ENCODE peak calls at places on chromosomes 7 and 10, in seven cellular contexts. One of them, this sample, is unnamed.

GRCh38 chr10:929965-930364 is 1.5 kb downstream of the LARP4B start:
- DNase-seq in psoas muscle: no peak
- DNase-seq in colonic mucosa: no peak
- DNase-seq in HCT116: no peak
- DNase-seq in CD8-positive, alpha-beta T cell: no peak
- DNase-seq in spleen: no peak
- DNase-seq in transverse colon: no peak
- DNase-seq in this sample: no peak

GRCh38 chr10:132885451-132886210 is 56.7 kb downstream of the CFAP46 start:
- DNase-seq in psoas muscle: no peak
- DNase-seq in colonic mucosa: no peak
- DNase-seq in transverse colon: peak; percentile 6
- DNase-seq in CD8-positive, alpha-beta T cell: no peak
- DNase-seq in spleen: peak; percentile 59
- DNase-seq in HCT116: no peak
- DNase-seq in this sample: no peak

GRCh38 chr10:92291921-92292860 is 1.2 kb downstream of the MARCHF5 start:
- DNase-seq in spleen: peak; percentile 83
- DNase-seq in HCT116: peak; percentile 32
- DNase-seq in transverse colon: peak; percentile 58
- DNase-seq in CD8-positive, alpha-beta T cell: peak; percentile 19
- DNase-seq in colonic mucosa: peak; percentile 66
- DNase-seq in psoas muscle: peak; percentile 57
- DNase-seq in this sample: peak; percentile 36

GRCh38 chr10:56258991-56259390 is 102.1 kb downstream of the ZWINT start:
- DNase-seq in spleen: no peak
- DNase-seq in colonic mucosa: no peak
- DNase-seq in CD8-positive, alpha-beta T cell: no peak
- DNase-seq in HCT116: no peak
- DNase-seq in psoas muscle: no peak
- DNase-seq in transverse colon: no peak
- DNase-seq in this sample: no peak

GRCh38 chr10:71964669-71965515 is 697 bp downstream of the CHST3 start:
- DNase-seq in colonic mucosa: peak; percentile 53
- DNase-seq in psoas muscle: peak; percentile 81
- DNase-seq in spleen: no peak
- DNase-seq in CD8-positive, alpha-beta T cell: no peak
- DNase-seq in HCT116: no peak
- DNase-seq in transverse colon: peak; percentile 44
- DNase-seq in this sample: no peak

GRCh38 chr10:128070721-128071416 is 55.4 kb downstream of the MKI67 start:
- DNase-seq in CD8-positive, alpha-beta T cell: no peak
- DNase-seq in colonic mucosa: no peak
- DNase-seq in HCT116: no peak
- DNase-seq in transverse colon: peak; percentile 5
- DNase-seq in spleen: peak; percentile 75
- DNase-seq in psoas muscle: no peak
- DNase-seq in this sample: no peak

GRCh38 chr10:90925078-90926029 is 4.5 kb upstream of the ANKRD1 start:
- DNase-seq in psoas muscle: no peak
- DNase-seq in spleen: no peak
- DNase-seq in transverse colon: no peak
- DNase-seq in CD8-positive, alpha-beta T cell: no peak
- DNase-seq in HCT116: no peak
- DNase-seq in colonic mucosa: no peak
- DNase-seq in this sample: no peak

GRCh38 chr7:155580367-155580766 is 34.0 kb upstream of the CNPY1 start:
- DNase-seq in colonic mucosa: no peak
- DNase-seq in spleen: no peak
- DNase-seq in CD8-positive, alpha-beta T cell: no peak
- DNase-seq in HCT116: no peak
- DNase-seq in psoas muscle: no peak
- DNase-seq in transverse colon: no peak
- DNase-seq in this sample: no peak

GRCh38 chr7:44477955-44478354 is 12.5 kb downstream of the NUDCD3 start:
- DNase-seq in CD8-positive, alpha-beta T cell: no peak
- DNase-seq in transverse colon: no peak
- DNase-seq in HCT116: no peak
- DNase-seq in psoas muscle: no peak
- DNase-seq in colonic mucosa: peak; percentile 29
- DNase-seq in spleen: no peak
- DNase-seq in this sample: no peak

GRCh38 chr10:92052088-92052487 is 128.5 kb downstream of the BTAF1 start:
- DNase-seq in spleen: no peak
- DNase-seq in CD8-positive, alpha-beta T cell: no peak
- DNase-seq in transverse colon: no peak
- DNase-seq in colonic mucosa: no peak
- DNase-seq in HCT116: no peak
- DNase-seq in psoas muscle: no peak
- DNase-seq in this sample: peak; percentile 60

GRCh38 chr10:44956717-44957706 is 2.6 kb upstream of the RASSF4 start:
- DNase-seq in colonic mucosa: peak; percentile 11
- DNase-seq in psoas muscle: no peak
- DNase-seq in transverse colon: no peak
- DNase-seq in HCT116: no peak
- DNase-seq in CD8-positive, alpha-beta T cell: no peak
- DNase-seq in spleen: peak; percentile 11
- DNase-seq in this sample: no peak

GRCh38 chr10:70832852-70833542 is 17.2 kb downstream of the SGPL1 start:
- DNase-seq in colonic mucosa: no peak
- DNase-seq in psoas muscle: no peak
- DNase-seq in spleen: no peak
- DNase-seq in CD8-positive, alpha-beta T cell: no peak
- DNase-seq in HCT116: no peak
- DNase-seq in transverse colon: no peak
- DNase-seq in this sample: no peak

GRCh38 chr10:66535418-66535817 is 390.4 kb upstream of the LRRTM3 start:
- DNase-seq in CD8-positive, alpha-beta T cell: no peak
- DNase-seq in spleen: no peak
- DNase-seq in HCT116: no peak
- DNase-seq in transverse colon: no peak
- DNase-seq in psoas muscle: no peak
- DNase-seq in colonic mucosa: no peak
- DNase-seq in this sample: no peak

GRCh38 chr10:49395741-49396665 is at the start of gene DRGX:
- DNase-seq in transverse colon: no peak
- DNase-seq in spleen: no peak
- DNase-seq in psoas muscle: no peak
- DNase-seq in CD8-positive, alpha-beta T cell: no peak
- DNase-seq in HCT116: no peak
- DNase-seq in colonic mucosa: no peak
- DNase-seq in this sample: no peak

GRCh38 chr7:107150375-107151073 is 18.3 kb upstream of the HBP1 start:
- DNase-seq in HCT116: peak; percentile 51
- DNase-seq in CD8-positive, alpha-beta T cell: peak; percentile 71
- DNase-seq in transverse colon: peak; percentile 80
- DNase-seq in spleen: peak; percentile 80
- DNase-seq in colonic mucosa: peak; percentile 81
- DNase-seq in psoas muscle: peak; percentile 66
- DNase-seq in this sample: peak; percentile 72

GRCh38 chr7:86978804-86979506 is 80.5 kb downstream of the ELAPOR2 start:
- DNase-seq in psoas muscle: no peak
- DNase-seq in transverse colon: no peak
- DNase-seq in spleen: no peak
- DNase-seq in colonic mucosa: no peak
- DNase-seq in CD8-positive, alpha-beta T cell: no peak
- DNase-seq in HCT116: no peak
- DNase-seq in this sample: no peak

GRCh38 chr10:25561761-25562160 is 372.3 kb upstream of the MYO3A start:
- DNase-seq in psoas muscle: no peak
- DNase-seq in CD8-positive, alpha-beta T cell: no peak
- DNase-seq in HCT116: no peak
- DNase-seq in transverse colon: no peak
- DNase-seq in spleen: no peak
- DNase-seq in colonic mucosa: no peak
- DNase-seq in this sample: no peak

DNA sequence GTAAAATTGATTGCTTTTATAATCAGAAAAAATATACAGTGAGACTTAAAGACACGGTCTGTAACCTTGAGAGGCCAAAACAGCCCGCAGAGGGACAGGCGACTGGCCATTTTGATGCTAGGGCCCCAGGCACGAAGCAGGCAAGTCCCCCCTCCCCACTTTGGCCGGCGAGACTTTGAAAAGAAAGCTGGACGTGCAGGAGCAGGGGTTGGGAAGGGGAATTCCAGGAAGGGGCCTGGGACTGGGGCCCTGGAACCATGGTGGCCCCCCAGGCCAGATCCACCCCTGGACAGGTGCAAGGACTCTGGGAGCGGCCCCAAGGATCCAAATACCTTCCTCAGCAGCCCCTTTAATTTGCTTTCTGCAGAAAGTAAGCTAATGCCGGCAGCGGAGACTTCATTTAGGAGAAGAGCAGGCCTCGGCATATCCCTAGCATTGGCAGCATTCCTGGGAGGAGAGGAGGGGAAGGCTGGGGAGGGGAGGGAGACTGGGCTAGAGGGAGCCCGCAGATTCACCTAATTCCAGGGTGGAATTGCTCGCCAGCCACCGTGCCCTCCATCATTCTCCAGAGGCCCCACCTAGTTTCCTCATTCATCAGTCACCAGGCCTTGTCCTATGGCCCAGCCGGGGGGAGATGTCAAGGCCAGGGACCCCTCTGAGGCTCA is 24.9 kb upstream of the TNRC18 start:
- DNase-seq in spleen: no peak
- DNase-seq in CD8-positive, alpha-beta T cell: no peak
- DNase-seq in HCT116: no peak
- DNase-seq in transverse colon: no peak
- DNase-seq in psoas muscle: no peak
- DNase-seq in colonic mucosa: no peak
- DNase-seq in this sample: no peak
- H3K36me3 ChIP-seq in spleen: no peaks in the 10 kb centered on the region
- H3K36me3 ChIP-seq in CD8-positive, alpha-beta T cell: no peaks in the 10 kb centered on the region
- H3K36me3 ChIP-seq in HCT116: no peaks in the 10 kb centered on the region
- H3K36me3 ChIP-seq in transverse colon: no peaks in the 10 kb centered on the region
- H3K36me3 ChIP-seq in psoas muscle: no peaks in the 10 kb centered on the region
- H3K36me3 ChIP-seq in colonic mucosa: no peaks in the 10 kb centered on the region
- H3K36me3 ChIP-seq in this sample: no peaks in the 10 kb centered on the region

GRCh38 chr10:8591619-8592018 is 537.1 kb downstream of the GATA3 start:
- DNase-seq in psoas muscle: no peak
- DNase-seq in transverse colon: no peak
- DNase-seq in colonic mucosa: no peak
- DNase-seq in CD8-positive, alpha-beta T cell: no peak
- DNase-seq in HCT116: no peak
- DNase-seq in spleen: no peak
- DNase-seq in this sample: no peak
- H3K27ac ChIP-seq in psoas muscle: no peak overlapping the region
- H3K27ac ChIP-seq in transverse colon: no peak overlapping the region
- H3K27ac ChIP-seq in colonic mucosa: no peak overlapping the region
- H3K27ac ChIP-seq in CD8-positive, alpha-beta T cell: no peak overlapping the region
- H3K27ac ChIP-seq in HCT116: no peak overlapping the region
- H3K27ac ChIP-seq in spleen: no peak overlapping the region
- H3K27ac ChIP-seq in this sample: no peak overlapping the region

GRCh38 chr10:17616403-17617030 is 657 bp downstream of the HACD1 start:
- DNase-seq in CD8-positive, alpha-beta T cell: no peak
- DNase-seq in transverse colon: peak; percentile 68
- DNase-seq in spleen: peak; percentile 87
- DNase-seq in psoas muscle: peak; percentile 85
- DNase-seq in colonic mucosa: peak; percentile 64
- DNase-seq in HCT116: peak; percentile 21
- DNase-seq in this sample: peak; percentile 79

GRCh38 chr10:17622061-17622460 is 4.9 kb upstream of the HACD1 start:
- DNase-seq in psoas muscle: no peak
- DNase-seq in CD8-positive, alpha-beta T cell: no peak
- DNase-seq in spleen: no peak
- DNase-seq in HCT116: no peak
- DNase-seq in colonic mucosa: no peak
- DNase-seq in transverse colon: no peak
- DNase-seq in this sample: no peak

DNA sequence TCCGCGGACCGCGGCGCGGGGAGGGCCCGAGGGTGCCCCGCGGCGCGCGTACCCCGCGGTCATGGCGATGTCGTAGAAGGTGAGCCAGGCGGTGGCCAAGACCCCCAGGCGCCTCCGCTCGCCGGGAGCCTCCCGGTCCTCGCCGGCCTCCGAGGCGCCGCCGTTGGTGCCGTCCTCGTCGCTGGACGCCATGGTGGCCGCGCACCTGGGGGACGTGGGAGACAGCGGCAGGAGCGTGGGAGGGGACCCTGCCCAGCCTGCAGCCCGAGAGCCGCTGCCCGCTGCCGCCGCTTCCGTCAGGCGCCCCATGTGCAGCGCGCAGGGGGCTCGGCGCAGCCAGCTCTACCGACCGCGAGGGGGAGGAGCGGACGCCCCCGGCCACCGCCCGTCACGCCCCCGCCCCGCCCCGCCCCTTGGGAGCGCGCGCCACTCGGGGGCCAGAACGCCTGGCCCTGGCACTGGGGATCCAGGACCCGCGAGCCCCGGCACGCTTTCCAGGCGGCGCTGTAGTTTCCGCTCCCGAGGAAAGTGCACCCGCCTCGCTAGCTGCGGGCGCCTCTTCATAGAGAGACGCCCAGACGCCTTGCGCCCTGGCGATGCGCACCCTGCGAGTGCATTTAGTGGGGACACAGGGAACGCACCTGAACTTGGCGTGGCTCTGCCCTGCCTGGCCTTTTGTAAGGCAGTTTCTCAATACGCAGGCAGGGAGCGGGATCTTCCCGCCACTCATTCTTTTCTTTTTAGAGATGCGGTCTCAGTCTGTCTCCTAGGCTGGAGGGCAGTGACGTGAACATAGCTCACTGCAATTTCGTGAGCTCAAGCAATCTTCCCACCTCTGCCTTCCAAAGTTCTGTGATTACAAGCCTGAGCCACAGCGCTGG is at the start of gene HACD1:
- DNase-seq in transverse colon: peak; percentile 73
- DNase-seq in psoas muscle: peak; percentile 68
- DNase-seq in CD8-positive, alpha-beta T cell: peak; percentile 10
- DNase-seq in colonic mucosa: peak; percentile 74
- DNase-seq in spleen: peak; percentile 86
- DNase-seq in HCT116: peak; percentile 59
- DNase-seq in this sample: peak; percentile 81
- TF ChIP-seq CTCF in transverse colon: peak; percentile 12
- TF ChIP-seq CTCF in psoas muscle: peak; percentile 2
- TF ChIP-seq CTCF in CD8-positive, alpha-beta T cell: no peak
- TF ChIP-seq CTCF in colonic mucosa: no peak
- TF ChIP-seq CTCF in spleen: no peak
- TF ChIP-seq CTCF in HCT116: peak; percentile 20
- TF ChIP-seq CTCF in this sample: no peak

DNA sequence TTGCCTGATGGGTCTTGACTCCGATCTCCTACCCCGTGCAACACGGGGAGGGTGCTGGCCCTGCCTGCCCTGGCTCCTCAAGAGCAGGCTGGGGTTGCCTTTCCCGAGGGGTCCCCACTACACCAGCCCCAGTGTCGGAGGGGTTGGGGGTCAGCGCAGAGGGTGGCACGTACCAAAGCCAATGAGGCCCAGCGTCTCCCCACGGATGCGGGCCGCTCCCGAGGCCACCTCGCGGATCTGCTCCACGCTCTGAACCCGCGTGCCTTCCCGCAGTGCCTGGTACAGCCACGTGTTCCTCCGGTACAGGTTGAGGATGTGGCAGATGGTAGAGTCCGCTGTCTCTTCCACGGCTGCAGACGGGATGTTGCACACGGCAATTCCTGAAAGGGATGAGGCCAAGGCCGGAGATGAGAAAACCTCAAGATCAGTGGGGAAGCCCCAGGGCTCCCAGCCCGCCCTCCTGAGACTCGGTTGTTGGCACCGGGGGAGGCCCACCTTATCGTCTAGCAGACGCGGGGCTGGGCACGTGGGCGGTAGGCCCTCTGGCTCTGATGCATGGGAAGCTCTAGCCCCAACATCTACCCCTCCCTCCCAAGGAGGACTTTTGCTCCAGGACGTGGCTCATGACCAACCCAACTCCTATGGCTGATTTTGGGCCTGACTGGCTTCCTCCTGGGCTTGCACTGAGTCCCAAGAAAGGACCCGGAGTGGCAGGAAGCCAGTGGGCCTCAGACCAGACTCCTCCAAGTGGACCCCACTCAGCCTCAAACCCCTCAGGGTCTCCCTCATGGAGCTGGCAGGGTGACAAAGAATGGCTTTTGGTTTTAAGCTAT is 56.1 kb downstream of the ZRANB1 start:
- DNase-seq in CD8-positive, alpha-beta T cell: no peak
- DNase-seq in transverse colon: peak; percentile 5
- DNase-seq in psoas muscle: no peak
- DNase-seq in HCT116: no peak
- DNase-seq in colonic mucosa: peak; percentile 16
- DNase-seq in spleen: peak; percentile 66
- DNase-seq in this sample: no peak
- H3K36me3 ChIP-seq in CD8-positive, alpha-beta T cell: no peaks in the 10 kb centered on the region
- H3K36me3 ChIP-seq in transverse colon: no peaks in the 10 kb centered on the region
- H3K36me3 ChIP-seq in psoas muscle: peaks cover 4% of the 10 kb centered on the region
- H3K36me3 ChIP-seq in HCT116: peaks cover 46% of the 10 kb centered on the region
- H3K36me3 ChIP-seq in colonic mucosa: peaks cover 13% of the 10 kb centered on the region
- H3K36me3 ChIP-seq in spleen: peaks cover 100% of the 10 kb centered on the region
- H3K36me3 ChIP-seq in this sample: peaks cover 73% of the 10 kb centered on the region